ENCODE peak calls at places on chromosomes 12 and 14, in six cellular contexts. P is lower leg skin, U is caudate nucleus, Q is NCI-H524 treated with DMSO at 0.1 percent for 48 hours, W is RWPE2, V is A172. J is an unnamed sample.

GRCh38 chr12:19205120-19205519 is 75.6 kb downstream of the PLEKHA5 start:
- DNase-seq in U (no peak), P (no peak), V (no peak), W (no peak), Q (no peak), J (no peak)

GRCh38 chr14:54901380-54902142 is 1.1 kb downstream of the GCH1 start:
- DNase-seq in Q (no peak), W (no peak), P (no peak), V (no peak), U (no peak), J (peak; percentile 11)

GRCh38 chr14:103702497-103703432 is 12.5 kb downstream of the XRCC3 start:
- DNase-seq in U (no peak), W (no peak), Q (no peak), P (no peak), V (no peak), J (peak; percentile 72)

GRCh38 chr14:104399432-104400155 is 180.0 kb upstream of the C14orf180 start:
- DNase-seq in V (peak; percentile 1), W (peak; percentile 30), Q (no peak), U (no peak), P (peak; percentile 62), J (no peak)

GRCh38 chr12:52041695-52042123 is 9.5 kb upstream of the NR4A1 start:
- DNase-seq in Q (no peak), V (no peak), P (peak; percentile 87), W (no peak), U (no peak), J (no peak)

GRCh38 chr12:97642906-97643305 is 180.3 kb downstream of the RMST start:
- DNase-seq in P (no peak), V (no peak), W (no peak), Q (no peak), U (no peak), J (no peak)

GRCh38 chr12:17371491-17372290 is 718.3 kb downstream of the RERGL start:
- DNase-seq in Q (no peak), V (no peak), P (no peak), W (no peak), U (no peak), J (no peak)

GRCh38 chr12:125742413-125742812 is 677.2 kb downstream of the AACS start:
- DNase-seq in Q (no peak), U (no peak), P (no peak), V (no peak), W (no peak), J (no peak)

GRCh38 chr12:75848961-75849360 is 182.6 kb downstream of the PHLDA1 start:
- DNase-seq in P (no peak), W (no peak), Q (no peak), V (no peak), U (no peak), J (no peak)

GRCh38 chr14:91830777-91831176 is 36.6 kb downstream of the TC2N start:
- DNase-seq in P (no peak), Q (no peak), V (no peak), U (no peak), W (no peak), J (no peak)

GRCh38 chr12:132669166-132669879 is 17.8 kb downstream of the POLE start:
- DNase-seq in W (no peak), U (no peak), P (no peak), Q (no peak), V (no peak), J (no peak)

GRCh38 chr12:3950714-3951320 is 77.6 kb upstream of the PARP11 start:
- DNase-seq in P (no peak), U (no peak), W (no peak), V (no peak), Q (no peak), J (no peak)

J was measured in substantia nigra.